ENCODE peak calls at places on chromosomes 1 and 21, in seven cellular contexts. One of them, this sample, is unnamed.

GRCh38 chr1:98292994-98293393 is 368.5 kb upstream of the SNX7 start:
- DNase-seq in fibroblast of villous mesenchyme: no peak
- DNase-seq in astrocyte of the spinal cord: no peak
- DNase-seq in PC-3: peak
- DNase-seq in fibroblast of the aortic adventitia: no peak
- DNase-seq in adrenal gland: no peak
- DNase-seq in hepatocyte: no peak
- DNase-seq in this sample: no peak

GRCh38 chr1:151898519-151898991 is 10.8 kb downstream of the THEM4 start:
- DNase-seq in fibroblast of villous mesenchyme: peak
- DNase-seq in astrocyte of the spinal cord: no peak
- DNase-seq in PC-3: no peak
- DNase-seq in fibroblast of the aortic adventitia: no peak
- DNase-seq in adrenal gland: no peak
- DNase-seq in hepatocyte: no peak
- DNase-seq in this sample: no peak

GRCh38 chr1:11929849-11930248 is 3.6 kb upstream of the KIAA2013 start:
- DNase-seq in fibroblast of villous mesenchyme: peak
- DNase-seq in astrocyte of the spinal cord: peak
- DNase-seq in PC-3: peak
- DNase-seq in fibroblast of the aortic adventitia: peak
- DNase-seq in adrenal gland: peak
- DNase-seq in hepatocyte: peak
- DNase-seq in this sample: peak

GRCh38 chr1:12178511-12178910 is 11.7 kb downstream of the TNFRSF1B start:
- DNase-seq in fibroblast of villous mesenchyme: no peak
- DNase-seq in astrocyte of the spinal cord: no peak
- DNase-seq in PC-3: no peak
- DNase-seq in fibroblast of the aortic adventitia: no peak
- DNase-seq in adrenal gland: no peak
- DNase-seq in hepatocyte: no peak
- DNase-seq in this sample: no peak

GRCh38 chr1:55474168-55474786 is 259.1 kb upstream of the USP24 start:
- DNase-seq in fibroblast of villous mesenchyme: no peak
- DNase-seq in astrocyte of the spinal cord: peak
- DNase-seq in PC-3: peak
- DNase-seq in fibroblast of the aortic adventitia: peak
- DNase-seq in adrenal gland: no peak
- DNase-seq in hepatocyte: no peak
- DNase-seq in this sample: peak

GRCh38 chr1:15343729-15344128 is 66.0 kb upstream of the EFHD2 start:
- DNase-seq in fibroblast of villous mesenchyme: peak
- DNase-seq in astrocyte of the spinal cord: peak
- DNase-seq in PC-3: no peak
- DNase-seq in fibroblast of the aortic adventitia: peak
- DNase-seq in adrenal gland: peak
- DNase-seq in hepatocyte: no peak
- DNase-seq in this sample: peak

GRCh38 chr1:16396591-16396990 is 29.5 kb downstream of the SZRD1 start:
- DNase-seq in fibroblast of villous mesenchyme: peak
- DNase-seq in astrocyte of the spinal cord: peak
- DNase-seq in PC-3: peak
- DNase-seq in fibroblast of the aortic adventitia: peak
- DNase-seq in adrenal gland: peak
- DNase-seq in hepatocyte: peak
- DNase-seq in this sample: peak

GRCh38 chr1:70979879-70980278 is 67.7 kb downstream of the PTGER3 start:
- DNase-seq in fibroblast of villous mesenchyme: no peak
- DNase-seq in astrocyte of the spinal cord: no peak
- DNase-seq in PC-3: no peak
- DNase-seq in fibroblast of the aortic adventitia: no peak
- DNase-seq in adrenal gland: no peak
- DNase-seq in hepatocyte: no peak
- DNase-seq in this sample: no peak

GRCh38 chr1:206769331-206769731 is 1.2 kb upstream of the IL19 start:
- DNase-seq in fibroblast of villous mesenchyme: no peak
- DNase-seq in astrocyte of the spinal cord: no peak
- DNase-seq in PC-3: no peak
- DNase-seq in fibroblast of the aortic adventitia: no peak
- DNase-seq in adrenal gland: no peak
- DNase-seq in hepatocyte: no peak
- DNase-seq in this sample: no peak

GRCh38 chr1:192807221-192807967 is 1.4 kb upstream of the RGS2 start:
- DNase-seq in fibroblast of villous mesenchyme: peak
- DNase-seq in astrocyte of the spinal cord: peak
- DNase-seq in PC-3: peak
- DNase-seq in fibroblast of the aortic adventitia: peak
- DNase-seq in adrenal gland: peak
- DNase-seq in hepatocyte: no peak
- DNase-seq in this sample: peak

GRCh38 chr1:204650911-204651570 is 34.5 kb downstream of the LRRN2 start:
- DNase-seq in fibroblast of villous mesenchyme: no peak
- DNase-seq in astrocyte of the spinal cord: no peak
- DNase-seq in PC-3: no peak
- DNase-seq in fibroblast of the aortic adventitia: no peak
- DNase-seq in adrenal gland: no peak
- DNase-seq in hepatocyte: peak
- DNase-seq in this sample: no peak

GRCh38 chr1:179938752-179939151 is 15.9 kb upstream of the CEP350 start:
- DNase-seq in fibroblast of villous mesenchyme: peak
- DNase-seq in astrocyte of the spinal cord: no peak
- DNase-seq in PC-3: peak
- DNase-seq in fibroblast of the aortic adventitia: peak
- DNase-seq in adrenal gland: no peak
- DNase-seq in hepatocyte: peak
- DNase-seq in this sample: peak

GRCh38 chr1:89633745-89634625 is 1.1 kb downstream of the LRRC8C start:
- DNase-seq in fibroblast of villous mesenchyme: peak
- DNase-seq in astrocyte of the spinal cord: peak
- DNase-seq in PC-3: peak
- DNase-seq in fibroblast of the aortic adventitia: peak
- DNase-seq in adrenal gland: peak
- DNase-seq in hepatocyte: peak
- DNase-seq in this sample: peak

GRCh38 chr21:18244721-18245486 is at the start of gene CHODL:
- DNase-seq in fibroblast of villous mesenchyme: no peak
- DNase-seq in astrocyte of the spinal cord: peak
- DNase-seq in PC-3: no peak
- DNase-seq in fibroblast of the aortic adventitia: no peak
- DNase-seq in adrenal gland: peak
- DNase-seq in hepatocyte: peak
- DNase-seq in this sample: no peak

GRCh38 chr1:9798236-9799130 is 25.3 kb downstream of the CLSTN1 start:
- DNase-seq in fibroblast of villous mesenchyme: peak
- DNase-seq in astrocyte of the spinal cord: no peak
- DNase-seq in PC-3: no peak
- DNase-seq in fibroblast of the aortic adventitia: peak
- DNase-seq in adrenal gland: no peak
- DNase-seq in hepatocyte: peak
- DNase-seq in this sample: peak

GRCh38 chr1:151716771-151717631 is at the start of gene CELF3:
- DNase-seq in fibroblast of villous mesenchyme: peak
- DNase-seq in astrocyte of the spinal cord: no peak
- DNase-seq in PC-3: no peak
- DNase-seq in fibroblast of the aortic adventitia: peak
- DNase-seq in adrenal gland: no peak
- DNase-seq in hepatocyte: peak
- DNase-seq in this sample: peak

GRCh38 chr1:55503663-55504305 is 288.6 kb upstream of the USP24 start:
- DNase-seq in fibroblast of villous mesenchyme: peak
- DNase-seq in astrocyte of the spinal cord: peak
- DNase-seq in PC-3: no peak
- DNase-seq in fibroblast of the aortic adventitia: peak
- DNase-seq in adrenal gland: no peak
- DNase-seq in hepatocyte: no peak
- DNase-seq in this sample: peak

GRCh38 chr1:182649041-182649440 is 35.3 kb downstream of the RGS8 start:
- DNase-seq in fibroblast of villous mesenchyme: no peak
- DNase-seq in astrocyte of the spinal cord: no peak
- DNase-seq in PC-3: no peak
- DNase-seq in fibroblast of the aortic adventitia: no peak
- DNase-seq in adrenal gland: no peak
- DNase-seq in hepatocyte: no peak
- DNase-seq in this sample: no peak

GRCh38 chr1:220776725-220777326 is 9.9 kb upstream of the MTARC1 start:
- DNase-seq in fibroblast of villous mesenchyme: peak
- DNase-seq in astrocyte of the spinal cord: peak
- DNase-seq in PC-3: peak
- DNase-seq in fibroblast of the aortic adventitia: peak
- DNase-seq in adrenal gland: peak
- DNase-seq in hepatocyte: peak
- DNase-seq in this sample: peak

GRCh38 chr1:8257621-8258020 is 60.3 kb upstream of the SLC45A1 start:
- DNase-seq in fibroblast of villous mesenchyme: no peak
- DNase-seq in astrocyte of the spinal cord: no peak
- DNase-seq in PC-3: peak
- DNase-seq in fibroblast of the aortic adventitia: no peak
- DNase-seq in adrenal gland: no peak
- DNase-seq in hepatocyte: no peak
- DNase-seq in this sample: no peak

GRCh38 chr1:8256321-8256720 is 61.6 kb upstream of the SLC45A1 start:
- DNase-seq in fibroblast of villous mesenchyme: no peak
- DNase-seq in astrocyte of the spinal cord: no peak
- DNase-seq in PC-3: no peak
- DNase-seq in fibroblast of the aortic adventitia: no peak
- DNase-seq in adrenal gland: no peak
- DNase-seq in hepatocyte: no peak
- DNase-seq in this sample: no peak

GRCh38 chr1:8261398-8261762 is 56.5 kb upstream of the SLC45A1 start:
- DNase-seq in fibroblast of villous mesenchyme: no peak
- DNase-seq in astrocyte of the spinal cord: no peak
- DNase-seq in PC-3: no peak
- DNase-seq in fibroblast of the aortic adventitia: no peak
- DNase-seq in adrenal gland: no peak
- DNase-seq in hepatocyte: no peak
- DNase-seq in this sample: no peak

GRCh38 chr1:8255712-8256111 is 62.2 kb upstream of the SLC45A1 start:
- DNase-seq in fibroblast of villous mesenchyme: no peak
- DNase-seq in astrocyte of the spinal cord: no peak
- DNase-seq in PC-3: no peak
- DNase-seq in fibroblast of the aortic adventitia: no peak
- DNase-seq in adrenal gland: no peak
- DNase-seq in hepatocyte: no peak
- DNase-seq in this sample: no peak

GRCh38 chr1:8259498-8260290 is 58.2 kb upstream of the SLC45A1 start:
- DNase-seq in fibroblast of villous mesenchyme: peak
- DNase-seq in astrocyte of the spinal cord: peak
- DNase-seq in PC-3: peak
- DNase-seq in fibroblast of the aortic adventitia: peak
- DNase-seq in adrenal gland: peak
- DNase-seq in hepatocyte: peak
- DNase-seq in this sample: peak
- H3K4me3 ChIP-seq in fibroblast of villous mesenchyme: no peak
- H3K4me3 ChIP-seq in astrocyte of the spinal cord: peak
- H3K4me3 ChIP-seq in PC-3: peak
- H3K4me3 ChIP-seq in fibroblast of the aortic adventitia: no peak
- H3K4me3 ChIP-seq in adrenal gland: no peak
- H3K4me3 ChIP-seq in hepatocyte: no peak
- H3K4me3 ChIP-seq in this sample: no peak

GRCh38 chr1:247445775-247446364 is 12.0 kb downstream of the OR2B11 start:
- DNase-seq in fibroblast of villous mesenchyme: no peak
- DNase-seq in astrocyte of the spinal cord: no peak
- DNase-seq in PC-3: no peak
- DNase-seq in fibroblast of the aortic adventitia: no peak
- DNase-seq in adrenal gland: peak
- DNase-seq in hepatocyte: no peak
- DNase-seq in this sample: no peak

GRCh38 chr1:247451388-247452010 is 6.4 kb downstream of the OR2B11 start:
- DNase-seq in fibroblast of villous mesenchyme: no peak
- DNase-seq in astrocyte of the spinal cord: no peak
- DNase-seq in PC-3: no peak
- DNase-seq in fibroblast of the aortic adventitia: no peak
- DNase-seq in adrenal gland: no peak
- DNase-seq in hepatocyte: no peak
- DNase-seq in this sample: no peak

GRCh38 chr1:247447162-247447909 is 10.6 kb downstream of the OR2B11 start:
- DNase-seq in fibroblast of villous mesenchyme: no peak
- DNase-seq in astrocyte of the spinal cord: no peak
- DNase-seq in PC-3: no peak
- DNase-seq in fibroblast of the aortic adventitia: no peak
- DNase-seq in adrenal gland: no peak
- DNase-seq in hepatocyte: no peak
- DNase-seq in this sample: no peak

GRCh38 chr1:247444571-247444970 is 13.3 kb downstream of the OR2B11 start:
- DNase-seq in fibroblast of villous mesenchyme: no peak
- DNase-seq in astrocyte of the spinal cord: no peak
- DNase-seq in PC-3: no peak
- DNase-seq in fibroblast of the aortic adventitia: no peak
- DNase-seq in adrenal gland: no peak
- DNase-seq in hepatocyte: no peak
- DNase-seq in this sample: no peak

DNA sequence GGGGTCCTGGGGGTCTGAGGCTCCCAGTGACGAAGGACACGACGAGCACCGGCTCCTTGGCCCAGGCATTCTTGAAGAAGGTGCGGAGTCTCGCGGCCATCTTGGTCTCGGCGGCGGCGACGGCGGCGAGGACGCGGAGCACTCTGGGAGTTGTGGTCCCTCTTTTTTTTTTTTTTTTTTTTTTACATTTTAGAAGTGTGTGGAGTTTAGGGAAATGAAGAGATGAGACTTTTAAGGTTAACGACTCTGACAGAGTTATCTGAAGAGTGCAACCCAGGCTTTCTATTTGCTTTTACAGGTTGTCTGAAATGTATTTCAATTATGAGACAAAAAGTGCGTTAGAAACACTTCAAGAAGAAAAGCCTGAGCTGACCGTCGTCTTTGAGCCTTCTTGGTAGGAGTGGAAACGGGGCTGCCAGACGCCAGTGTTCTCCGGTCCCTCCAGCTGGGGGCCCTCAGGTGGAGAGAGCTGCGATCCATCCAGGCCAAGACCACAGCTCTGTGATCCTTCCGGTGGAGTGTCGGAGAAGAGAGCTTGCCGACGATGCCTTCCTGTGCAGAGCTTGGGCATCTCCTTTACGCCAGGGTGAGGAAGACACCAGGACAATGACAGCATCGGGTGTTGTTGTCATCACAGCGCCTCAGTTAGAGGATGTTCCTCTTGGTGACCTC is 9.7 kb downstream of the OR2B11 start:
- DNase-seq in fibroblast of villous mesenchyme: peak
- DNase-seq in astrocyte of the spinal cord: peak
- DNase-seq in PC-3: peak
- DNase-seq in fibroblast of the aortic adventitia: peak
- DNase-seq in adrenal gland: peak
- DNase-seq in hepatocyte: peak
- DNase-seq in this sample: peak
- TF ChIP-seq CTCF in fibroblast of villous mesenchyme: no peak
- TF ChIP-seq CTCF in astrocyte of the spinal cord: no peak
- TF ChIP-seq CTCF in PC-3: peak
- TF ChIP-seq CTCF in fibroblast of the aortic adventitia: no peak
- TF ChIP-seq CTCF in adrenal gland: no peak
- TF ChIP-seq CTCF in hepatocyte: no peak
- TF ChIP-seq CTCF in this sample: no peak

GRCh38 chr1:112393634-112393976 is 2.4 kb upstream of the CTTNBP2NL start:
- DNase-seq in fibroblast of villous mesenchyme: peak
- DNase-seq in astrocyte of the spinal cord: peak
- DNase-seq in PC-3: peak
- DNase-seq in fibroblast of the aortic adventitia: peak
- DNase-seq in adrenal gland: no peak
- DNase-seq in hepatocyte: no peak
- DNase-seq in this sample: peak
- H3K4me3 ChIP-seq in fibroblast of villous mesenchyme: peak
- H3K4me3 ChIP-seq in astrocyte of the spinal cord: no peak
- H3K4me3 ChIP-seq in PC-3: peak
- H3K4me3 ChIP-seq in fibroblast of the aortic adventitia: no peak
- H3K4me3 ChIP-seq in adrenal gland: no peak
- H3K4me3 ChIP-seq in hepatocyte: no peak
- H3K4me3 ChIP-seq in this sample: no peak

GRCh38 chr21:27213328-27213727 is 246.4 kb upstream of the ADAMTS5 start:
- DNase-seq in fibroblast of villous mesenchyme: peak
- DNase-seq in astrocyte of the spinal cord: no peak
- DNase-seq in PC-3: peak
- DNase-seq in fibroblast of the aortic adventitia: peak
- DNase-seq in adrenal gland: no peak
- DNase-seq in hepatocyte: no peak
- DNase-seq in this sample: peak
- TF ChIP-seq CTCF in fibroblast of villous mesenchyme: peak
- TF ChIP-seq CTCF in astrocyte of the spinal cord: peak
- TF ChIP-seq CTCF in PC-3: peak
- TF ChIP-seq CTCF in fibroblast of the aortic adventitia: peak
- TF ChIP-seq CTCF in adrenal gland: no peak
- TF ChIP-seq CTCF in hepatocyte: peak
- TF ChIP-seq CTCF in this sample: peak

This sample was measured in fibroblast of pulmonary artery.